ENCODE peak calls at places on chromosomes 16 and 17, in six cellular contexts. One of them, this sample, is unnamed.

GRCh38 chr16:716250-716607 is 1.3 kb downstream of the METRN start:
- DNase-seq in T47D: peak
- DNase-seq in KG1: no peak
- DNase-seq in RWPE1: no peak
- DNase-seq in NCI-H1417: peak
- DNase-seq in lower leg skin: no peak
- DNase-seq in this sample: no peak

GRCh38 chr16:72285324-72285723 is 113.4 kb upstream of the PMFBP1 start:
- DNase-seq in T47D: no peak
- DNase-seq in NCI-H1417: no peak
- DNase-seq in KG1: no peak
- DNase-seq in lower leg skin: no peak
- DNase-seq in RWPE1: no peak
- DNase-seq in this sample: no peak

GRCh38 chr17:45905812-45906211 is 11.5 kb downstream of the MAPT start:
- DNase-seq in KG1: no peak
- DNase-seq in T47D: no peak
- DNase-seq in RWPE1: no peak
- DNase-seq in NCI-H1417: peak
- DNase-seq in lower leg skin: no peak
- DNase-seq in this sample: no peak

GRCh38 chr17:40515491-40516041 is 14.1 kb upstream of the TNS4 start:
- DNase-seq in T47D: no peak
- DNase-seq in lower leg skin: peak
- DNase-seq in NCI-H1417: no peak
- DNase-seq in KG1: no peak
- DNase-seq in RWPE1: no peak
- DNase-seq in this sample: no peak

GRCh38 chr17:65730711-65731169 is 169.3 kb upstream of the AXIN2 start:
- DNase-seq in RWPE1: no peak
- DNase-seq in KG1: no peak
- DNase-seq in NCI-H1417: no peak
- DNase-seq in T47D: no peak
- DNase-seq in lower leg skin: no peak
- DNase-seq in this sample: no peak

GRCh38 chr17:6510321-6511023 is 45.9 kb downstream of the PITPNM3 start:
- DNase-seq in T47D: no peak
- DNase-seq in KG1: no peak
- DNase-seq in lower leg skin: peak
- DNase-seq in RWPE1: no peak
- DNase-seq in NCI-H1417: no peak
- DNase-seq in this sample: no peak

GRCh38 chr17:35537569-35538209 is at the start of gene SLFN12L:
- DNase-seq in lower leg skin: no peak
- DNase-seq in RWPE1: no peak
- DNase-seq in NCI-H1417: no peak
- DNase-seq in T47D: no peak
- DNase-seq in KG1: no peak
- DNase-seq in this sample: no peak

GRCh38 chr16:67441289-67441753 is 10.4 kb downstream of the HSD11B2 start:
- DNase-seq in lower leg skin: peak
- DNase-seq in KG1: no peak
- DNase-seq in NCI-H1417: peak
- DNase-seq in T47D: no peak
- DNase-seq in RWPE1: no peak
- DNase-seq in this sample: peak

GRCh38 chr16:58481226-58481869 is 18.6 kb upstream of the NDRG4 start:
- DNase-seq in T47D: no peak
- DNase-seq in KG1: no peak
- DNase-seq in RWPE1: no peak
- DNase-seq in lower leg skin: no peak
- DNase-seq in NCI-H1417: no peak
- DNase-seq in this sample: no peak

GRCh38 chr17:71217769-71218168 is 903.1 kb upstream of the SOX9 start:
- DNase-seq in T47D: no peak
- DNase-seq in KG1: no peak
- DNase-seq in NCI-H1417: no peak
- DNase-seq in RWPE1: no peak
- DNase-seq in lower leg skin: no peak
- DNase-seq in this sample: no peak

GRCh38 chr17:81164464-81165245 is 652 bp upstream of the PVALEF start:
- DNase-seq in RWPE1: no peak
- DNase-seq in T47D: no peak
- DNase-seq in lower leg skin: no peak
- DNase-seq in KG1: no peak
- DNase-seq in NCI-H1417: peak
- DNase-seq in this sample: peak

GRCh38 chr17:75147878-75148546 is 6.3 kb downstream of the JPT1 start:
- DNase-seq in lower leg skin: no peak
- DNase-seq in NCI-H1417: no peak
- DNase-seq in T47D: no peak
- DNase-seq in RWPE1: no peak
- DNase-seq in KG1: no peak
- DNase-seq in this sample: no peak

GRCh38 chr17:68697850-68698313 is 96.7 kb upstream of the FAM20A start:
- DNase-seq in KG1: no peak
- DNase-seq in T47D: peak
- DNase-seq in NCI-H1417: no peak
- DNase-seq in lower leg skin: no peak
- DNase-seq in RWPE1: peak
- DNase-seq in this sample: no peak

GRCh38 chr16:10447289-10447688 is 61.4 kb downstream of the ATF7IP2 start:
- DNase-seq in NCI-H1417: no peak
- DNase-seq in T47D: no peak
- DNase-seq in KG1: no peak
- DNase-seq in RWPE1: no peak
- DNase-seq in lower leg skin: no peak
- DNase-seq in this sample: no peak

GRCh38 chr17:14559220-14559619 is 258.3 kb downstream of the HS3ST3B1 start:
- DNase-seq in T47D: no peak
- DNase-seq in KG1: no peak
- DNase-seq in lower leg skin: no peak
- DNase-seq in NCI-H1417: no peak
- DNase-seq in RWPE1: no peak
- DNase-seq in this sample: no peak

GRCh38 chr16:10040136-10041080 is 141.8 kb downstream of the GRIN2A start:
- DNase-seq in KG1: no peak
- DNase-seq in RWPE1: no peak
- DNase-seq in lower leg skin: no peak
- DNase-seq in T47D: no peak
- DNase-seq in NCI-H1417: no peak
- DNase-seq in this sample: no peak

This sample was measured in prostate gland.